ENCODE peak calls at places on chromosomes 12 and 14, in six cellular contexts. Y is CD8-positive, alpha-beta T cell; O is colonic mucosa; P is body of pancreas; V is Karpas-422; C is BE2C. B is an unnamed sample.

GRCh38 chr12:6816598-6816997 is 5.0 kb upstream of the GPR162 start:
- DNase-seq in O (no peak), V (no peak), Y (no peak), P (no peak), C (no peak), B (no peak)

GRCh38 chr12:71731439-71732356 is 23.0 kb upstream of the RAB21 start:
- DNase-seq in Y (no peak), C (no peak), V (peak), O (no peak), P (no peak), B (peak)

GRCh38 chr12:47990351-47991105 is 13.7 kb downstream of the COL2A1 start:
- DNase-seq in Y (peak), P (no peak), C (no peak), V (peak), O (no peak), B (no peak)

GRCh38 chr12:104381721-104382480 is 74.8 kb upstream of the CHST11 start:
- DNase-seq in P (peak), O (peak), C (peak), Y (peak), V (peak), B (peak)

GRCh38 chr12:101838628-101839323 is 8.0 kb upstream of the GNPTAB start:
- DNase-seq in Y (no peak), O (no peak), P (no peak), V (no peak), C (no peak), B (no peak)

GRCh38 chr14:21096889-21097615 is 1.4 kb downstream of the ZNF219 start:
- DNase-seq in C (no peak), O (no peak), P (no peak), Y (no peak), V (no peak), B (peak)

GRCh38 chr14:104130974-104131651 is 7.3 kb upstream of the KIF26A start:
- DNase-seq in C (peak), O (peak), Y (no peak), V (peak), P (peak), B (peak)

GRCh38 chr12:55713721-55714120 is 2.1 kb upstream of the BLOC1S1 start:
- DNase-seq in O (no peak), C (no peak), P (no peak), V (no peak), Y (no peak), B (no peak)

GRCh38 chr12:6982532-6982931 is 11.8 kb downstream of the EMG1 start:
- DNase-seq in Y (no peak), O (no peak), V (no peak), C (no peak), P (no peak), B (no peak)

GRCh38 chr14:35695072-35695471 is 114.0 kb downstream of the RALGAPA1 start:
- DNase-seq in O (no peak), C (no peak), V (no peak), P (no peak), Y (no peak), B (no peak)

GRCh38 chr12:74021937-74022336 is 515.7 kb upstream of the ATXN7L3B start:
- DNase-seq in O (peak), Y (no peak), P (peak), V (no peak), C (peak), B (peak)

GRCh38 chr12:6605425-6606330 is 1.5 kb downstream of the CHD4 start:
- DNase-seq in P (no peak), O (peak), V (peak), C (no peak), Y (peak), B (no peak)

GRCh38 chr12:132056320-132056719 is 87.8 kb downstream of the DDX51 start:
- DNase-seq in Y (no peak), O (no peak), V (no peak), C (no peak), P (no peak), B (no peak)

GRCh38 chr12:120367252-120367923 is 1.6 kb downstream of the MSI1 start:
- DNase-seq in C (peak), Y (no peak), P (peak), V (no peak), O (peak), B (peak)

GRCh38 chr12:131700271-131700670 is 10.6 kb upstream of the SFSWAP start:
- DNase-seq in O (no peak), Y (no peak), P (no peak), C (no peak), V (no peak), B (no peak)

GRCh38 chr12:3655331-3655900 is 97.5 kb downstream of the CRACR2A start:
- DNase-seq in O (no peak), Y (no peak), V (peak), P (no peak), C (peak), B (peak)

GRCh38 chr14:75184447-75184846 is 8.0 kb upstream of the TMED10 start:
- DNase-seq in C (no peak), O (no peak), V (no peak), Y (no peak), P (no peak), B (no peak)

DNA sequence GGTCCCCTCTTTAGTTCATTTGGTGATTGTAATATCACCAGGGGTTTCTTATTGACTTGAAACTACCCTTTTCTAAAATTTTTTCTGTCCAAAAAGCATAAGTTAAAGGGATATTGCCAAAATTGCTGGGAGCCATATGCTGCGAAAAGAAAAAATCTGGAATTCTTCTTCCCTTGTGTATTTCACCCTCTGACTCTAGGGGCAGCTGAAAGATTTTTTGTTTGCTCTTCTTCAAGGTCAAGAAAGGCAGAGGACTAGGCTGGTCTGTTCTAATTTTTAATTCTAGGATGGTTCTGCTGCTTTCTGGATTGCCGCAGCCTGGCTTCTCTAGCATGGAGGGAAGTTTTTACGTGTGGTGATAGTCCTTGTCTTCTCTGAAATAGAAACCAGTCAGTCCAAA is 61.6 kb downstream of the FBXL14 start:
- DNase-seq in O (no peak), V (peak), C (no peak), Y (no peak), P (no peak), B (no peak)
- H3K4me3 ChIP-seq in O (no peak), V (peak), C (peak), Y (peak), P (no peak), B (no peak)

GRCh38 chr12:78645956-78646355 is 218.6 kb upstream of the SYT1 start:
- DNase-seq in P (no peak), Y (no peak), C (no peak), O (no peak), V (no peak), B (no peak)
- H3K4me3 ChIP-seq in P (no peak), Y (no peak), C (no peak), O (no peak), V (no peak), B (no peak)

GRCh38 chr12:56722832-56723231 is 2.3 kb downstream of the NACA start:
- DNase-seq in O (peak), V (no peak), P (no peak), Y (no peak), C (no peak), B (no peak)
- H3K4me3 ChIP-seq in O (peak), V (peak), P (no peak), Y (peak), C (peak), B (no peak)

GRCh38 chr14:79281244-79282199 is 929.8 kb downstream of the DIO2 start:
- DNase-seq in C (no peak), P (no peak), O (no peak), Y (no peak), V (no peak), B (no peak)
- H3K4me3 ChIP-seq in C (no peak), P (no peak), O (no peak), Y (no peak), V (no peak), B (no peak)

B was measured in WERI-Rb-1.